ENCODE peak calls at places on chromosomes 4 and X, in nine cellular contexts. V is heart left ventricle; F is CD8-positive, alpha-beta memory T cell; D is CD4-positive, CD25-positive, alpha-beta regulatory T cell; W is DND-41; S is cardiac muscle cell; G is trophoblast cell; X is aorta; C is A549. E is an unnamed sample.

GRCh38 chr4:85520765-85521749 is 46.1 kb downstream of the ARHGAP24 start:
- DNase-seq in V (peak; percentile 20), F (no peak), D (no peak), W (no peak), S (peak; percentile 29), G (no peak), X (no peak), C (no peak), E (no peak)

GRCh38 chr4:111943796-111944203 is 201.5 kb upstream of the FAM241A start:
- DNase-seq in V (no peak), F (no peak), D (no peak), W (no peak), S (peak; percentile 31), G (peak; percentile 46), X (no peak), C (peak; percentile 23), E (peak; percentile 67)

GRCh38 chr4:156898373-156899117 is 73.1 kb downstream of the PDGFC start:
- DNase-seq in V (no peak), F (no peak), D (no peak), W (no peak), S (peak; percentile 63), G (peak; percentile 7), X (no peak), C (no peak), E (no peak)

GRCh38 chr4:189200346-189200745 is 740.3 kb upstream of the FRG1 start:
- DNase-seq in V (no peak), F (no peak), D (no peak), W (no peak), S (no peak), G (no peak), X (no peak), C (no peak), E (no peak)

GRCh38 chrX:124726881-124727280 is 380.5 kb downstream of the SH2D1A start:
- DNase-seq in V (no peak), F (no peak), D (no peak), W (no peak), S (no peak), G (no peak), X (no peak), C (no peak), E (no peak)

GRCh38 chr4:128461300-128462103 is 173.9 kb upstream of the PGRMC2 start:
- DNase-seq in V (no peak), F (no peak), D (no peak), W (no peak), S (peak; percentile 82), G (peak; percentile 35), X (no peak), C (no peak), E (peak; percentile 96)

GRCh38 chr4:124641715-124642380 is 70.7 kb downstream of the ANKRD50 start:
- DNase-seq in V (no peak), F (no peak), D (no peak), W (no peak), S (peak; percentile 69), G (peak; percentile 15), X (no peak), C (peak; percentile 2), E (no peak)

GRCh38 chr4:4564522-4564921 is 22.7 kb upstream of the STX18 start:
- DNase-seq in V (no peak), F (no peak), D (no peak), W (no peak), S (no peak), G (no peak), X (no peak), C (no peak), E (no peak)

GRCh38 chr4:113806850-113807249 is 45.3 kb upstream of the CAMK2D start:
- DNase-seq in V (no peak), F (no peak), D (no peak), W (no peak), S (no peak), G (no peak), X (no peak), C (no peak), E (no peak)

GRCh38 chr4:113809313-113809712 is 47.8 kb upstream of the CAMK2D start:
- DNase-seq in V (peak; percentile 15), F (no peak), D (no peak), W (no peak), S (peak; percentile 59), G (peak; percentile 46), X (no peak), C (no peak), E (peak; percentile 41)

GRCh38 chr4:113815826-113816225 is 54.3 kb upstream of the CAMK2D start:
- DNase-seq in V (no peak), F (no peak), D (no peak), W (no peak), S (no peak), G (peak; percentile 25), X (no peak), C (no peak), E (no peak)

GRCh38 chr4:113811329-113811728 is 49.8 kb upstream of the CAMK2D start:
- DNase-seq in V (no peak), F (no peak), D (no peak), W (no peak), S (no peak), G (no peak), X (no peak), C (no peak), E (no peak)

DNA sequence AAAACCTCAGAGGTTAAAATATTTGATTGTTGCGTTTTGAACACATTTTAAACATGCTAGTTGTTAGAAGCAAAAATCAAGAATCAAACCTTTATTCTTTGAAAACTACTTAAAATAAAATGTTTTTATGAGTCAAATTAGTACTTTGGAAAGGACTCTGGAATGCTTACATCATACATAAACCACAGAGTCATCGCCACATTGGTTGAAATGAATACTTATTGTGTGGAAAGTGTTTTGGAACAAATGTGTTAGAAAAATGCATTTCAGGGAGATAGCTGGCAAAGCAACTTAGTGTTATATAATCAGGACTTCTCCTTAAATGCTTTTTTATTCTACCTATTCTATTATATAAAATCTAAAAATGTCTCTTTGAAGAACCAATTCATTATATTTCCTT is 49.4 kb upstream of the CAMK2D start:
- DNase-seq in V (no peak), F (no peak), D (no peak), W (no peak), S (peak; percentile 76), G (no peak), X (no peak), C (no peak), E (no peak)
- H3K4me3 ChIP-seq in V (no peak overlapping the region), F (no peak overlapping the region), D (no peak overlapping the region), W (no peak overlapping the region), S (no peak overlapping the region), G (no peak overlapping the region), X (no peak overlapping the region), C (no peak overlapping the region), E (no peak overlapping the region)

DNA sequence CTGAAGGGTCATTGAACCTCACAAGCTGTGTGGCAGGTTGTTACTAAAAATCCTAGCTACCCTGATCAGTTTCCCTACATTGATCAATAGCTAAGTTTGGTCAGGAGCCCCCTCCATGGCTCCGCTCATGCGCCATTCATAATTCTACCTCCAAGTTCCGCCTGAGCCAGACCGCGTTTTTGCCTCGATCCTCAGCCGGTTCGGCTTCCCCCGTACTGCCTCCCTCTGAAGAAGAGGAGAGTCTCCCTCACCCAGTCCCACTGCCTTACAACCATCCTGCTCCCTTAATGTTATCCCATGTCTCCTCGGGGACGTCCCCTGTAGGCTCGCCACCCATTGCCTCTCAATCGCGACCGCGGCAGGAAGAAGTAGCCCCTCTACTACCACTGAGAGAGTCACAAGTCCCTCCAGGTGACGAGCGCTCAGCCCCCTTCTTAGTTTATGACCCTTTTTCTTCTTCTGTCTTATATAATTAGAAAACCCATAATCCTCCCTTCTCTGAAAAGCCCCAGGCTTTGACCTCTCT is 158.2 kb downstream of the DEFB131A start:
- DNase-seq in V (no peak), F (no peak), D (no peak), W (no peak), S (no peak), G (no peak), X (no peak), C (no peak), E (no peak)
- H3K27ac ChIP-seq in V (no peak overlapping the region), F (no peak overlapping the region), D (no peak overlapping the region), W (no peak overlapping the region), S (no peak overlapping the region), G (no peak overlapping the region), X (no peak overlapping the region), C (no peak overlapping the region), E (no peak overlapping the region)

DNA sequence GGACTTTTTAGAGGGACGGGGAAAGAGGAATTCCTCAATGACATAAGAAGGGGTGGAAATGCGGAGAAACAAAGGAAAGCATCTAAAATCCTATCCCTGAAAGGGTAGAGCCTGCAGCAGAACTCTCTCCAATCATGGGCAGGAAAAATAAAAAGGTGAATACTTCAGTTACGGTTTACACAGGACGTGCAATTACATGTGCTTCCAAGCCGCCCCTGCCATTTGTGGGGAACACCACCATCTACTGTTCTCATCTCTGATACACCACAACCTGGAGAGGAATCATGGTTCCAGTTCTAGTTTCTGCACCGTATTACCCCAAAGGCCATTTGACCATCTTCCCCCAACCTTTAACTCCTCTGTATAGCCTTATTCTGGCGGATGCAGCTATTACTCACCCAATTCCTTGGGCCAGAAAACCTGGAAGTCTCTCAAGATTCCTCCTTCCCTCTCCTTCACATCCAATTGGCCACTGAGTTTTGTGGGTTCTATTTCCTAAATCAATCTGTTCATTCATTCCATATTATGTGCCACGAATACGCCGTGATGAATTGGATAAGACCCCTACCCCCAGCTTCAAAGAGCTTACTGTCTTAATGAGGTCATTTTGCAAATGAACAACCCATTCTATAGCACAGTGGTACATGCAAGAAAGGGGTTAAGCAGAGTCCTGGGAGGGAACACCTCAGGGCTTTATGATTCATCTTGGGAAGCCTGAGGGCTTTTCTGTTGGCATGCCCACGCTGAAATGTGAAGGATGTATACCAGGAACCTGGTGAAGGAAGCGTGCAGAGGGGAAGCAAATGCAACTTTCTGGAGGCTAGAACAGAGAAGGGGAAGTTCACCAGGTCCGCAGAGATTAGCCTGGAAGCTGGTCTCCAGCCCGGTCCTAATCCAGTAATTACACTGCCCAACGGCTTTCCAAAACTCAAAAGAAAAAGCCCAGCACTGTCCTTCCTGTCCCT is 1.4 kb upstream of the MSL3 start:
- DNase-seq in V (no peak), F (no peak), D (no peak), W (no peak), S (no peak), G (peak; percentile 80), X (no peak), C (no peak), E (peak; percentile 51)
- H3K4me3 ChIP-seq in V (peak overlapping the region; percentile 72), F (no peak overlapping the region), D (no peak overlapping the region), W (no peak overlapping the region), S (no peak overlapping the region), G (no peak overlapping the region), X (no peak overlapping the region), C (no peak overlapping the region), E (peak overlapping the region; percentile 62)

GRCh38 chrX:49277520-49277799 is 7.9 kb downstream of the PPP1R3F start:
- DNase-seq in V (no peak), F (no peak), D (no peak), W (no peak), S (no peak), G (no peak), X (no peak), C (no peak), E (peak; percentile 37)

GRCh38 chrX:49273181-49273727 is 3.7 kb downstream of the PPP1R3F start:
- DNase-seq in V (no peak), F (peak; percentile 75), D (peak; percentile 37), W (peak; percentile 22), S (no peak), G (no peak), X (peak; percentile 26), C (no peak), E (no peak)

GRCh38 chrX:49276671-49277519 is 7.3 kb downstream of the PPP1R3F start:
- DNase-seq in V (no peak), F (no peak), D (no peak), W (no peak), S (no peak), G (no peak), X (no peak), C (no peak), E (peak; percentile 34)

GRCh38 chrX:49278081-49278480 is 8.5 kb downstream of the PPP1R3F start:
- DNase-seq in V (no peak), F (no peak), D (no peak), W (no peak), S (no peak), G (no peak), X (no peak), C (no peak), E (peak; percentile 9)

GRCh38 chrX:49276207-49276606 is 6.6 kb downstream of the PPP1R3F start:
- DNase-seq in V (no peak), F (no peak), D (no peak), W (no peak), S (no peak), G (no peak), X (no peak), C (no peak), E (no peak)
- H3K27ac ChIP-seq in V (no peak overlapping the region), F (no peak overlapping the region), D (peak overlapping the region; percentile 97), W (no peak overlapping the region), S (no peak overlapping the region), G (no peak overlapping the region), X (no peak overlapping the region), C (no peak overlapping the region), E (no peak overlapping the region)